ENCODE peak calls at places on chromosome 9, in six cellular contexts. O, F, T, Q, I and G are unnamed samples.

GRCh38 chr9:135951889-135952663 is 9.1 kb downstream of the UBAC1 start:
- DNase-seq in O (no peak), F (peak), Q (no peak), I (peak), T (peak), G (no peak)

GRCh38 chr9:116480700-116481099 is 206.4 kb upstream of the TRIM32 start:
- DNase-seq in F (no peak), O (no peak), I (no peak), T (no peak), Q (no peak), G (no peak)

GRCh38 chr9:19804431-19804830 is 15.6 kb upstream of the SLC24A2 start:
- DNase-seq in F (no peak), I (no peak), O (no peak), T (no peak), Q (no peak), G (no peak)

GRCh38 chr9:36164989-36165388 is 4.2 kb upstream of the CCIN start:
- DNase-seq in F (no peak), T (no peak), O (no peak), I (no peak), Q (no peak), G (no peak)

GRCh38 chr9:111914749-111915424 is 18.3 kb downstream of the UGCG start:
- DNase-seq in T (no peak), Q (peak), F (no peak), O (no peak), I (peak), G (no peak)

GRCh38 chr9:129773262-129774048 is 20.6 kb upstream of the PTGES start:
- DNase-seq in Q (no peak), F (peak), O (peak), I (peak), T (peak), G (no peak)

GRCh38 chr9:77841739-77842386 is 189.7 kb downstream of the GNAQ start:
- DNase-seq in Q (no peak), F (no peak), T (no peak), I (no peak), O (no peak), G (no peak)

GRCh38 chr9:93452710-93453046 is 703 bp downstream of the FAM120AOS start:
- DNase-seq in F (peak), Q (peak), T (no peak), I (no peak), O (no peak), G (no peak)

GRCh38 chr9:32351845-32352244 is 32.6 kb upstream of the ACO1 start:
- DNase-seq in Q (no peak), F (peak), O (no peak), T (no peak), I (peak), G (no peak)

GRCh38 chr9:71936066-71936465 is 24.6 kb downstream of the C9orf85 start:
- DNase-seq in O (no peak), F (no peak), Q (no peak), T (no peak), I (no peak), G (no peak)

GRCh38 chr9:110744753-110745522 is 76.3 kb downstream of the MUSK start:
- DNase-seq in O (peak), Q (no peak), F (peak), T (peak), I (peak), G (peak)

GRCh38 chr9:28031521-28032177 is 458.4 kb upstream of the C9orf72 start:
- DNase-seq in I (no peak), F (no peak), T (no peak), Q (no peak), O (no peak), G (no peak)

GRCh38 chr9:104503440-104503839 is 623 bp upstream of the OR13F1 start:
- DNase-seq in T (no peak), I (no peak), Q (no peak), F (no peak), O (no peak), G (no peak)

GRCh38 chr9:133991964-133992779 is at the start of gene VAV2:
- DNase-seq in Q (peak), T (peak), O (peak), F (peak), I (peak), G (no peak)

GRCh38 chr9:124284940-124285441 is 27.2 kb downstream of the NEK6 start:
- DNase-seq in O (peak), F (no peak), I (peak), T (no peak), Q (no peak), G (peak)

GRCh38 chr9:21994996-21995651 is 533 bp downstream of the CDKN2B-AS1 start:
- DNase-seq in Q (peak), T (peak), O (peak), F (peak), I (peak), G (no peak)

GRCh38 chr9:92969516-92970466 is 22.5 kb downstream of the FGD3 start:
- DNase-seq in T (no peak), I (no peak), O (peak), F (no peak), Q (no peak), G (no peak)

GRCh38 chr9:133031496-133031911 is 707 bp downstream of the GTF3C5 start:
- DNase-seq in F (peak), I (no peak), O (no peak), T (no peak), Q (no peak), G (no peak)

GRCh38 chr9:136100700-136101614 is 5.9 kb upstream of the NACC2 start:
- DNase-seq in I (no peak), F (no peak), Q (no peak), T (no peak), O (no peak), G (no peak)

GRCh38 chr9:121937248-121937647 is 155.9 kb downstream of the TTLL11 start:
- DNase-seq in F (no peak), I (no peak), Q (no peak), T (no peak), O (no peak), G (no peak)

DNA sequence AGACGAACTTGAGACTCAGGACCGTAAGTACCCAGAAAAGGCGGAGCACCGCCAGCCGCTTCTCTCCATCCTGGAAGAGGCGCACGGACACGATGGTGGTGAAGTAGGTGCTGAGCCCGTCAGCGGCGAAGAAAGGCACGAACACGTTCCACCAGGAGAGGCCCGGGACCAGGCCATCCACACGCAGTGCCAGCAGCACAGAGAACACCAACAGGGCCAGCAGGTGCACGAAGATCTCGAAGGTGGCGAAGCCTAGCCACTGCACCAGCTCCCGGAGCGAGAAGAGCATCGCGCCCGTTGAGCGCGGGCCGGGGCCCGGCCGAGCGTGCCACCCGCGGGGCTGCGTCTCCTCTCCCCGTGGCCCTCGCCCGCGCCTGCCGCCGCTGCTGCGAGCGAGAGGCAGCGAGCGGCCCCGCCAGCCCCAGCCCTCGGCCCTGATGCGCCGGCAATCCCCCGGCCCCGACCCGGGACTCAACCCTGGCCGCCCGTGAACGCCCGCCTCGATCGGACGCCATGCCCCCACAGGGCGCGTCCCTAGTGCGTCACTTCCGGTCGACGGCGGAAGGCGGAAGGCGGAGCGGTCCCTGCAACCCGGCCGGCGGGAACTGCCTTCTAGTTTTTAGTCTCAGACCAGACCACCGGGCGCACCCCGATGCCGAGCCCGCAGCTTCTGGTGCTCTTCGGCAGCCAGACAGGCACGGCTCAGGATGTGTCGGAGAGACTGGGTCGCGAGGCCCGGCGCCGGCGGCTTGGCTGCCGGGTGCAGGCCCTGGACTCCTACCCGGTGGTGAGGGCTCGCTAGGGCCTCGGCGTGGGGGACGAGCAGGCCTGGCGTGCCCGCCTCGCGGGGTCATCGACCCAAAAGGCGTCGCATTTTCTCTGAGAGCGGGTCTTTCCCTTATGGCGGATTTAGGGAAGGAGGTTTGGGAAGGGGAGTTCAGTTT is at the start of the genes NDOR1 and TMEM203:
- DNase-seq in T (peak), I (peak), F (peak), O (peak), Q (peak), G (no peak)
- H3K4me3 ChIP-seq in T (peak), I (peak), F (peak), O (peak), Q (peak), G (peak)

GRCh38 chr9:96158909-96159575 is 142.9 kb downstream of the HSD17B3 start:
- DNase-seq in O (no peak), I (no peak), F (no peak), T (no peak), Q (no peak), G (no peak)
- TF ChIP-seq CTCF in O (no peak), I (no peak), F (no peak), T (no peak), Q (no peak), G (no peak)

DNA sequence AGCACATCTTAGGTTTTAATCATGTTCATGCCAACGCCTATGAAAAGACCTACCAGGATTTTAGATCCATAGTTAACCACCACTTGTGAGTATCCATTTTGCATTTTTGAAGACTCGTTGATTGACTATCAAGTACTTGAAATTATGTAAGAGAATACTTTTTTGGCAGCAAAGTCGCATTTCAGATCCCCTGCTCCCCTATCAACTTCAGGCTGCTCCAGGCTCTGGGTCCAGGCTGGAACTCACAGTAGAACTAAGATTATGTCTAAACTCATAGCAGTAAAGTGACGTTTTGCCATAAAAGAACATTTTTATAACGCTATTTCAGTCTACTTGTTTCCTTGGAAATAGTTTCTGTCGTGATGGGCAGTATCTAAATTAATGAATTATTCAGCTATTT is 267.7 kb downstream of the FANCC start:
- DNase-seq in O (no peak), F (no peak), T (no peak), Q (no peak), I (peak), G (no peak)
- H3K4me3 ChIP-seq in O (peak), F (peak), T (peak), Q (peak), I (peak), G (peak)

DNA sequence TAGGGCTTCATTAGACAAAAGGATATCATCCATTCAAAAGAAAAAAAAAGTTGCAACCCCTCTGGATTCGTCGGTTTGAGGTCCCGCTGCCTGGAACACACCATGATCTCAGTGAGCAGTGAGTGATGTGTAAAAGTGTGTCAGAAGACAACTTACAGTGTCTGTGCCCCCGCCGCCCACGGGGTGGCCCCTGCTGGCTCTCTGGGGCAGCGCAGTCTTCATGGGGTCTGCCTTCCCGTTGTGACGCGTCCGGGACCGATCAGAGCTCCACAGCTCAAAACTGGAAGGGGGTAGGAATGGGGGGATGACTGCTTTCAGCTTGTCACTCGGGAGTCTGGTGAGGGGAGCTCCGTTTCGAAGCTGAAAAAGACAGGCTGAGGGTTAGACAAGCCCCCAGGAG is 22.6 kb downstream of the ANKS6 start:
- DNase-seq in O (no peak), Q (no peak), T (no peak), I (no peak), F (no peak), G (no peak)
- TF ChIP-seq CTCF in O (no peak), Q (no peak), T (no peak), I (no peak), F (no peak), G (no peak)